ENCODE peak calls at places on chromosomes 7 and 10, in six cellular contexts. M, Y, J, N, A and C are unnamed samples.
A peak's percentile ranks its signal among the peaks of the same experiment; 100 is the strongest.

GRCh38 chr7:4274286-4274685 is 407.8 kb upstream of the FOXK1 start:
- DNase-seq in M (no peak), Y (no peak), J (no peak), N (no peak), A (no peak), C (no peak)

GRCh38 chr10:57694956-57695605 is 572.6 kb downstream of the IPMK start:
- DNase-seq in M (peak; percentile 4), Y (no peak), J (no peak), N (no peak), A (no peak), C (no peak)

GRCh38 chr7:127770870-127771269 is 118.9 kb downstream of the SND1 start:
- DNase-seq in M (no peak), Y (no peak), J (no peak), N (no peak), A (peak; percentile 52), C (no peak)

GRCh38 chr10:61898435-61898778 is 3.1 kb upstream of the ARID5B start:
- DNase-seq in M (no peak), Y (no peak), J (no peak), N (no peak), A (no peak), C (no peak)

GRCh38 chr10:102267748-102268147 is 22.4 kb downstream of the GBF1 start:
- DNase-seq in M (no peak), Y (no peak), J (no peak), N (no peak), A (no peak), C (no peak)

GRCh38 chr7:33550363-33550762 is 355.0 kb upstream of the BMPER start:
- DNase-seq in M (no peak), Y (no peak), J (no peak), N (no peak), A (no peak), C (no peak)

GRCh38 chr7:44461387-44461786 is 29.1 kb downstream of the NUDCD3 start:
- DNase-seq in M (peak; percentile 90), Y (no peak), J (no peak), N (no peak), A (peak; percentile 38), C (no peak)

GRCh38 chr7:47577351-47577919 is 4.5 kb downstream of the TNS3 start:
- DNase-seq in M (no peak), Y (peak; percentile 74), J (no peak), N (no peak), A (no peak), C (no peak)

GRCh38 chr7:91843831-91844230 is 36.7 kb downstream of the MTERF1 start:
- DNase-seq in M (no peak), Y (no peak), J (no peak), N (no peak), A (no peak), C (no peak)

GRCh38 chr7:98276241-98276761 is 5.2 kb upstream of the BRI3 start:
- DNase-seq in M (no peak), Y (no peak), J (no peak), N (no peak), A (no peak), C (no peak)

GRCh38 chr7:140055833-140056232 is 6.9 kb downstream of the PARP12 start:
- DNase-seq in M (no peak), Y (no peak), J (no peak), N (no peak), A (no peak), C (no peak)

GRCh38 chr10:6567894-6568293 is 12.2 kb downstream of the PRKCQ start:
- DNase-seq in M (no peak), Y (no peak), J (no peak), N (no peak), A (no peak), C (no peak)

GRCh38 chr7:24401628-24402593 is 117.9 kb downstream of the NPY start:
- DNase-seq in M (peak; percentile 31), Y (no peak), J (peak; percentile 12), N (no peak), A (no peak), C (no peak)

GRCh38 chr7:133619491-133619890 is 366.6 kb downstream of the EXOC4 start:
- DNase-seq in M (no peak), Y (no peak), J (no peak), N (no peak), A (no peak), C (no peak)

GRCh38 chr10:122029503-122030199 is 40.7 kb downstream of the TACC2 start:
- DNase-seq in M (peak; percentile 10), Y (peak; percentile 68), J (no peak), N (no peak), A (no peak), C (no peak)

GRCh38 chr7:113291058-113291457 is 172.7 kb upstream of the SMIM30 start:
- DNase-seq in M (no peak), Y (no peak), J (no peak), N (no peak), A (no peak), C (no peak)

GRCh38 chr7:123460616-123461015 is 73.8 kb downstream of the IQUB start:
- DNase-seq in M (peak; percentile 84), Y (no peak), J (no peak), N (no peak), A (peak; percentile 18), C (no peak)

GRCh38 chr10:46523119-46523880 is 33.2 kb downstream of the GPRIN2 start:
- DNase-seq in M (peak; percentile 72), Y (no peak), J (peak; percentile 94), N (no peak), A (peak; percentile 63), C (no peak)

GRCh38 chr10:67794909-67795460 is 43.0 kb downstream of the DNAJC12 start:
- DNase-seq in M (no peak), Y (no peak), J (no peak), N (no peak), A (no peak), C (no peak)

GRCh38 chr10:133280391-133281059 is 3.9 kb upstream of the ADAM8 start:
- DNase-seq in M (no peak), Y (no peak), J (no peak), N (no peak), A (no peak), C (no peak)

GRCh38 chr7:157851501-157852067 is 514.8 kb downstream of the DNAJB6 start:
- DNase-seq in M (peak; percentile 59), Y (peak; percentile 82), J (no peak), N (peak; percentile 23), A (no peak), C (no peak)

GRCh38 chr10:11573497-11573896 is 38.0 kb downstream of the USP6NL start:
- DNase-seq in M (no peak), Y (no peak), J (no peak), N (no peak), A (no peak), C (no peak)

GRCh38 chr7:107078517-107078966 is 34.0 kb downstream of the PRKAR2B start:
- DNase-seq in M (peak; percentile 90), Y (no peak), J (peak; percentile 13), N (no peak), A (no peak), C (no peak)

GRCh38 chr10:101961591-101962498 is 94.1 kb downstream of the ARMH3 start:
- DNase-seq in M (no peak), Y (no peak), J (no peak), N (no peak), A (peak; percentile 68), C (no peak)

GRCh38 chr10:91604936-91605534 is 27.8 kb downstream of the PPP1R3C start:
- DNase-seq in M (peak; percentile 55), Y (no peak), J (no peak), N (no peak), A (no peak), C (no peak)

GRCh38 chr10:52215745-52216361 is 98.2 kb upstream of the DKK1 start:
- DNase-seq in M (peak; percentile 74), Y (no peak), J (peak; percentile 24), N (no peak), A (no peak), C (no peak)

GRCh38 chr10:75774780-75775490 is 343.5 kb downstream of the LRMDA start:
- DNase-seq in M (no peak), Y (no peak), J (no peak), N (no peak), A (no peak), C (no peak)

GRCh38 chr10:15695852-15696251 is 23.9 kb downstream of the ITGA8 start:
- DNase-seq in M (no peak), Y (no peak), J (no peak), N (no peak), A (no peak), C (no peak)